ENCODE peak calls at places on chromosomes 13 and 19, in five cellular contexts. R is HCT116, X is ovary, Y is A549, P is IMR-90. E is an unnamed sample. For H3K9me3, the result is how much of the 10 kb centered on the place peaks cover.

GRCh38 chr19:38360839-38361631 is 13.3 kb upstream of the PSMD8 start:
- DNase-seq in Y (no peak), P (no peak), X (no peak), R (no peak), E (no peak)

GRCh38 chr19:1482361-1483066 is 3.5 kb upstream of the C19orf25 start:
- DNase-seq in X (no peak), P (no peak), R (no peak), Y (no peak), E (no peak)

GRCh38 chr19:15875075-15875474 is 22.8 kb downstream of the CYP4F2 start:
- DNase-seq in X (no peak), Y (no peak), R (no peak), P (no peak), E (no peak)

GRCh38 chr13:73937420-73937819 is 196.8 kb downstream of the KLF12 start:
- DNase-seq in P (no peak), Y (no peak), X (no peak), R (no peak), E (no peak)

GRCh38 chr13:93413972-93414717 is 187.5 kb downstream of the GPC6 start:
- DNase-seq in P (peak), X (no peak), Y (no peak), R (no peak), E (no peak)

GRCh38 chr19:17659996-17660395 is 28.2 kb downstream of the UNC13A start:
- DNase-seq in R (no peak), Y (no peak), X (peak), P (no peak), E (no peak)

GRCh38 chr13:64640002-64640401 is 2590.1 kb downstream of the PCDH9 start:
- DNase-seq in R (no peak), X (no peak), P (peak), Y (peak), E (no peak)

GRCh38 chr13:51910508-51910907 is 48.7 kb downstream of the CCDC70 start:
- DNase-seq in X (no peak), P (no peak), Y (no peak), R (no peak), E (no peak)

GRCh38 chr13:86882835-86883234 is 788.3 kb upstream of the SLITRK5 start:
- DNase-seq in Y (no peak), R (no peak), X (no peak), P (peak), E (no peak)

GRCh38 chr13:26983533-26984315 is 187.9 kb downstream of the USP12 start:
- DNase-seq in X (no peak), P (no peak), Y (no peak), R (no peak), E (no peak)

GRCh38 chr13:67619987-67620386 is 389.9 kb upstream of the PCDH9 start:
- DNase-seq in R (no peak), X (no peak), P (peak), Y (peak), E (no peak)

GRCh38 chr19:3176715-3177501 is 1.7 kb upstream of the S1PR4 start:
- DNase-seq in R (peak), P (peak), Y (peak), X (no peak), E (no peak)

GRCh38 chr13:73411067-73411809 is 352.4 kb downstream of the KLF5 start:
- DNase-seq in P (peak), R (peak), X (no peak), Y (peak), E (no peak)

GRCh38 chr13:110412132-110412912 is 105.2 kb downstream of the COL4A2 start:
- DNase-seq in R (peak), Y (peak), P (peak), X (peak), E (peak)

GRCh38 chr19:58044886-58045285 is 11.1 kb downstream of the ZSCAN1 start:
- DNase-seq in X (no peak), Y (no peak), R (no peak), P (no peak), E (no peak)

GRCh38 chr19:58045411-58046050 is 11.7 kb downstream of the ZSCAN1 start:
- DNase-seq in X (no peak), Y (no peak), P (no peak), R (no peak), E (no peak)

GRCh38 chr19:58044391-58044790 is 10.6 kb downstream of the ZSCAN1 start:
- DNase-seq in Y (no peak), R (no peak), P (no peak), X (no peak), E (no peak)

GRCh38 chr19:58040751-58041525 is 7.1 kb downstream of the ZSCAN1 start:
- DNase-seq in Y (no peak), R (no peak), P (no peak), X (no peak), E (no peak)

GRCh38 chr19:58042709-58043340 is 9.0 kb downstream of the ZSCAN1 start:
- DNase-seq in X (no peak), P (no peak), Y (no peak), R (no peak), E (no peak)
- H3K9me3 ChIP-seq in X (under half), P (half or more), Y (half or more), R (under half), E (under half)

GRCh38 chr19:7988307-7988706 is 17.1 kb downstream of the ELAVL1 start:
- DNase-seq in P (no peak), Y (no peak), R (no peak), X (no peak), E (no peak)

GRCh38 chr19:7985481-7985911 is 19.9 kb downstream of the ELAVL1 start:
- DNase-seq in P (no peak), X (no peak), R (no peak), Y (no peak), E (no peak)

GRCh38 chr19:7987084-7987768 is 18.2 kb downstream of the ELAVL1 start:
- DNase-seq in Y (no peak), R (no peak), P (no peak), X (no peak), E (no peak)

GRCh38 chr19:7983995-7984837 is 21.2 kb downstream of the ELAVL1 start:
- DNase-seq in Y (no peak), P (no peak), R (no peak), X (no peak), E (no peak)

DNA sequence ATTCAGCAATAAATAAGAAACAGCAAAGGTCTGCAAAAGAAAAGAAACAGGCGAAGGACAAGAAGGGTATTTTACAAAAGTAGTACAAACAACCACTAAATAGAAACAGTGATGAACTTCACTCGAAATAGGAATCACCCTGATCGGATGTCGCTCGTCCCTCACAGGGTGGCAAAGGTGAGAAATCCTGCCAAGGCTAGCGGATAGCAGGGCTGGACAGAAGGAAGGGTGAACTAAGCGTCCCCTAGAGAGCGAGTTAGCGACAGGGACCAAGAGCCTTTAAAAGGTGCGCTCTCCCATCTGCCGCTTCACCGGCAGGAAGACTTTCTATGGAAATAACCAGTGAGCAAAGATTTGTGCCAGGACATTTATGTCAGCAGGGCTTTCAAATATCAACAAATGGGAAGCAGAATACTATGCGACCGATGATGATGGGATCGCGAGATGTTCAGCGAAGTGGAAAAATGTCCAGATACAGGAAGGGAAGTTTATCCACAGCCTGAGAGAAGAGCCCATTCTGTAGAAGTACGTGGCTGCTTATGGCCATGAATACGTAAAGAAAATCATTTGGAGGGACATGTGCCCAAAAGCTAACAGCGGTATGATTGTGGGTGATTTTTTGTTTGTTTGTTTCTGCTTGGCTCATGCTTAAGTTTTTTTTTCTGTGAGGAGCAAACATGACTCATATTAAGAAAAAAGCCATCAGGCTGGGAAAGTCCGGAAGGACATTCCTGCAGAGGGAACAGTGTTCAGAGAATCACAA is 18.9 kb downstream of the ELAVL1 start:
- DNase-seq in R (no peak), X (no peak), P (peak), Y (peak), E (no peak)
- TF ChIP-seq POLR2A in R (no peak), X (no peak), P (no peak), Y (no peak), E (no peak)

GRCh38 chr19:30028118-30028991 is 86.3 kb downstream of the URI1 start:
- DNase-seq in Y (no peak), X (no peak), P (no peak), R (no peak), E (no peak)
- H3K4me3 ChIP-seq in Y (no peak), X (no peak), P (no peak), R (no peak), E (no peak)

GRCh38 chr19:28609944-28610343 is 603.0 kb downstream of the UQCRFS1 start:
- DNase-seq in P (no peak), Y (no peak), X (no peak), R (no peak), E (no peak)

GRCh38 chr19:28610731-28611130 is 602.2 kb downstream of the UQCRFS1 start:
- DNase-seq in R (no peak), P (no peak), X (no peak), Y (no peak), E (no peak)

GRCh38 chr19:28608292-28608691 is 604.7 kb downstream of the UQCRFS1 start:
- DNase-seq in Y (no peak), R (no peak), P (no peak), X (no peak), E (no peak)

GRCh38 chr19:28607066-28607583 is 605.8 kb downstream of the UQCRFS1 start:
- DNase-seq in R (no peak), X (no peak), Y (no peak), P (no peak), E (no peak)

GRCh38 chr19:28609091-28609755 is 603.7 kb downstream of the UQCRFS1 start:
- DNase-seq in Y (no peak), R (no peak), P (no peak), X (no peak), E (no peak)
- H3K9me3 ChIP-seq in Y (under half), R (under half), P (under half), X (under half), E (under half)

DNA sequence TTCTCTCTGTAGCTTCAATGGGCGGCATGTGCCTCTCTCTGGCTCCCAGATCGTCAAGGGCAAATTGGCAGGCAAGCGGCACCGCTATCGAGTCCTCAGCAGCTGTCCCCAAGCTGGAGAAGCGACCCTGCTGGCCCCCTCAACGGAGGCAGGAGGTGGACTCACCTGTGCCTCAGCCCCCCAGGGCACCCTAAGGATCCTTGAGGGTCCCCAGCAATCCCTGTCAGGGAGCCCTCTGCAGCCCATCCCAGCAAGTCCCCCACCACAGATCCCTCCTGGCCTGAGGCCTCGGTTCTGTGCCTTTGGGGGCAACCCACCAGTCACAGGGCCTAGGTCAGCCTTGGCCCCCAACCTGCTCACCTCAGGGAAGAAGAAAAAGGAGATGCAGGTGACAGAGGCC is 1.7 kb downstream of the POLR1G start:
- DNase-seq in Y (no peak), X (no peak), R (no peak), P (no peak), E (no peak)
- TF ChIP-seq POLR2A in Y (no peak), X (no peak), R (no peak), P (no peak), E (no peak)

GRCh38 chr13:20391597-20392452 is 133.8 kb downstream of the CRYL1 start:
- DNase-seq in X (no peak), R (no peak), Y (peak), P (no peak), E (no peak)
- H3K4me3 ChIP-seq in X (no peak), R (no peak), Y (no peak), P (no peak), E (no peak)

DNA sequence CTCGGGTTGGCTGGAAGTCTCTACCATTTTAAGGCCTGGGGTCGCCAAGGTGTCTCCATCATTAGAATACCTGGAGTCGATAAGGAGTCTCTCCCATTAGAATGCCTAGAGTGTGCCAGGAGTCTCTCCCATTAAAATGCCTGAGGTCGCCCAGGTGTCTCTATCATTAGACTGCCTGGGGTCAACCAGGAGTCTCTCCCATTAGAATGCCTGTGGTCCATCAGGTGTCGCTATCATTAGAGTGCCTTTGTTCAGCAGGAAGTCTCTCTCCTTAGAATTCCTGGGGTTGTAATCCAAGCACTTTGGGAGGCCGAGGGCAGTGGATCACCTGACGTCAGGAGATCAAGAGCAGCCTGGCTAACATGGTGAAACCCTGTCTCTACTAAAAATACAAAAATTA is 1533.0 kb downstream of the UQCRFS1 start:
- DNase-seq in X (no peak), R (no peak), P (no peak), Y (no peak), E (no peak)
- H3K9me3 ChIP-seq in X (under half), R (under half), P (under half), Y (under half), E (under half)

GRCh38 chr19:5914358-5914774 is 312 bp downstream of the CAPS start:
- DNase-seq in P (no peak), X (no peak), Y (no peak), R (no peak), E (no peak)

GRCh38 chr19:5914946-5915781 is 1.1 kb downstream of the CAPS start:
- DNase-seq in Y (no peak), X (no peak), R (no peak), P (no peak), E (no peak)

GRCh38 chr19:5915782-5916165 is 1.7 kb downstream of the CAPS start:
- DNase-seq in P (no peak), Y (no peak), R (no peak), X (no peak), E (no peak)

GRCh38 chr19:5916201-5916708 is 2.2 kb downstream of the CAPS start:
- DNase-seq in P (no peak), Y (no peak), X (no peak), R (no peak), E (no peak)

GRCh38 chr19:5913739-5914357 is at the start of gene CAPS:
- DNase-seq in Y (peak), R (no peak), X (no peak), P (peak), E (no peak)
- TF ChIP-seq POLR2A in Y (no peak), R (no peak), X (no peak), P (no peak), E (no peak)

DNA sequence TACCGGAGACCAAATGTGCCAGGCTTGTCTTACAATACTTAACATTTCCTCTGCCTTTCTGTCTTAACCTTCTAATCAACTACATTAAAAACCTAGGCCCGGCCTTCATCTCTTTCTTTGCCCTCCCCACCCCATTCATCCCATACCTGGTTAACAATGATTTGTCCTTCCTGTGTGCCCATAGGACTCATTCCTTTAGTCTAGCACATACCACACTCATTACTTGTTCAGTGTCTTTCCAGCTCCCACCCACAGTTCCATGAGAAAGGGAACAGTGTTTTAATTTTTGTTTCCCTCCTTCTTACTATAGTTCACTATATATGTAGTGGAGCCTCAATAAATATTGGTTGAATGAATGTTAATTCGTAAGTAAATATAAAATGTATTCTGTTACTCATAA is 2.4 kb downstream of the CLN5 start:
- DNase-seq in P (no peak), Y (no peak), X (no peak), R (no peak), E (no peak)
- H3K4me3 ChIP-seq in P (no peak), Y (no peak), X (no peak), R (no peak), E (no peak)

GRCh38 chr19:11861301-11861700 is 12.8 kb downstream of the ZNF439 start:
- DNase-seq in R (no peak), X (no peak), Y (no peak), P (no peak), E (no peak)
- H3K9me3 ChIP-seq in R (under half), X (under half), Y (under half), P (half or more), E (under half)

E was measured in uterus.